ENCODE peak calls at places on chromosomes 3 and 15, in seven cellular contexts. G is GM12878; S is CD8-positive, alpha-beta memory T cell; A is thoracic aorta; Q is substantia nigra; L is HCT116; K is RWPE1. X is an unnamed sample.

GRCh38 chr3:119323401-119324107 is 29.4 kb downstream of the ARHGAP31 start:
- DNase-seq in G (no peak), S (no peak), A (no peak), Q (no peak), L (no peak), K (no peak), X (no peak)

GRCh38 chr15:93217343-93217742 is 128.3 kb upstream of the RGMA start:
- DNase-seq in G (no peak), S (no peak), A (no peak), Q (no peak), L (no peak), K (no peak), X (no peak)

GRCh38 chr3:129623447-129624118 is 17.1 kb upstream of the PLXND1 start:
- DNase-seq in G (no peak), S (no peak), A (no peak), Q (no peak), L (no peak), K (no peak), X (no peak)

GRCh38 chr15:90561344-90562244 is 31.9 kb downstream of the CRTC3 start:
- DNase-seq in G (no peak), S (peak; percentile 35), A (no peak), Q (no peak), L (no peak), K (no peak), X (no peak)

GRCh38 chr3:169812124-169812843 is 386 bp upstream of the LRRIQ4 start:
- DNase-seq in G (peak; percentile 5), S (peak; percentile 48), A (no peak), Q (peak; percentile 39), L (no peak), K (peak; percentile 20), X (no peak)

GRCh38 chr15:87973456-87974215 is 282.9 kb downstream of the NTRK3 start:
- DNase-seq in G (no peak), S (no peak), A (no peak), Q (no peak), L (no peak), K (no peak), X (peak; percentile 8)

GRCh38 chr3:188326111-188326510 is 172.2 kb downstream of the LPP start:
- DNase-seq in G (no peak), S (no peak), A (no peak), Q (no peak), L (no peak), K (no peak), X (no peak)

GRCh38 chr3:100561459-100562158 is 47.8 kb upstream of the ADGRG7 start:
- DNase-seq in G (no peak), S (no peak), A (no peak), Q (no peak), L (no peak), K (peak; percentile 14), X (no peak)

GRCh38 chr3:23821858-23822257 is 16.1 kb downstream of the UBE2E1 start:
- DNase-seq in G (no peak), S (no peak), A (no peak), Q (no peak), L (no peak), K (no peak), X (no peak)

GRCh38 chr15:92745845-92746271 is 90.3 kb upstream of the FAM174B start:
- DNase-seq in G (no peak), S (no peak), A (no peak), Q (no peak), L (no peak), K (no peak), X (no peak)

GRCh38 chr15:66101715-66102395 is 151.7 kb downstream of the MEGF11 start:
- DNase-seq in G (no peak), S (no peak), A (no peak), Q (no peak), L (no peak), K (no peak), X (no peak)

GRCh38 chr3:126835472-126836219 is 131.6 kb downstream of the CHCHD6 start:
- DNase-seq in G (no peak), S (no peak), A (no peak), Q (no peak), L (no peak), K (peak; percentile 26), X (no peak)

GRCh38 chr15:98515186-98515585 is 133.2 kb upstream of the IGF1R start:
- DNase-seq in G (no peak), S (no peak), A (no peak), Q (no peak), L (no peak), K (no peak), X (no peak)

GRCh38 chr3:68007621-68008226 is 353.3 kb upstream of the SUCLG2 start:
- DNase-seq in G (no peak), S (peak; percentile 21), A (no peak), Q (no peak), L (no peak), K (no peak), X (no peak)

GRCh38 chr3:16849240-16849639 is 35.5 kb upstream of the PLCL2 start:
- DNase-seq in G (no peak), S (peak; percentile 70), A (peak; percentile 22), Q (no peak), L (no peak), K (no peak), X (no peak)

GRCh38 chr3:135915206-135915605 is 50.3 kb upstream of the PPP2R3A start:
- DNase-seq in G (no peak), S (no peak), A (no peak), Q (no peak), L (no peak), K (no peak), X (no peak)

GRCh38 chr15:31953573-31953972 is 76.7 kb upstream of the CHRNA7 start:
- DNase-seq in G (no peak), S (no peak), A (no peak), Q (no peak), L (no peak), K (no peak), X (no peak)

GRCh38 chr3:181868576-181868975 is 156.9 kb downstream of the SOX2 start:
- DNase-seq in G (no peak), S (no peak), A (no peak), Q (no peak), L (peak; percentile 4), K (no peak), X (no peak)

DNA sequence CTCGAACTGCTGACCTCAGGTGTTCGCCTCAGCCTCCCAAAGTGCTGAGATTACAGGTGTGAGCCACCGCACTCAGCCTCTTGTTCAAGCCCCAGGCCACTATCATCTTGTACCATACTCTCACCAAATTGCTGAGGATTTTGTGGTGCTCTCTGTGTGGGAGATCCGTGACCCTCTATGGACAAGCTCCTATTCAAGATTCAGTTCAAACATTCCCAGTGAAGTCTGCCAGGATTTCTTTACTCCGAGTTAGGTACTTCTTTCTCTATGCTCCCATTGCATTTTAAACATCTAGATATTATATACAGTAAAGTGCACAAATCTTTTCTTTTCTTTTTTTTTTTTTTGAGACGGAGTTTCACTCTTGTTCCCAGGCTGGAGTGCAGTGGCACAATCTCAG is 856 bp upstream of the TM4SF19 start:
- DNase-seq in G (no peak), S (no peak), A (no peak), Q (no peak), L (no peak), K (no peak), X (no peak)
- H3K27ac ChIP-seq in G (no peak overlapping the region), S (peak overlapping the region; percentile 88), A (no peak overlapping the region), Q (no peak overlapping the region), L (peak overlapping the region; percentile 72), K (peak overlapping the region; percentile 90), X (peak overlapping the region; percentile 67)

GRCh38 chr15:51931016-51931415 is 40.6 kb downstream of the LEO1 start:
- DNase-seq in G (no peak), S (no peak), A (no peak), Q (no peak), L (no peak), K (no peak), X (no peak)

GRCh38 chr15:51926808-51927207 is 44.8 kb downstream of the LEO1 start:
- DNase-seq in G (no peak), S (no peak), A (no peak), Q (no peak), L (no peak), K (no peak), X (no peak)

GRCh38 chr15:51936119-51936478 is 35.5 kb downstream of the LEO1 start:
- DNase-seq in G (no peak), S (no peak), A (no peak), Q (no peak), L (no peak), K (no peak), X (no peak)

GRCh38 chr15:51935466-51936118 is 36.0 kb downstream of the LEO1 start:
- DNase-seq in G (peak; percentile 60), S (no peak), A (no peak), Q (no peak), L (no peak), K (no peak), X (no peak)

GRCh38 chr15:51931638-51932037 is 39.9 kb downstream of the LEO1 start:
- DNase-seq in G (no peak), S (no peak), A (no peak), Q (no peak), L (no peak), K (peak; percentile 33), X (peak; percentile 41)
- H3K27ac ChIP-seq in G (no peak overlapping the region), S (no peak overlapping the region), A (no peak overlapping the region), Q (no peak overlapping the region), L (no peak overlapping the region), K (peak overlapping the region; percentile 45), X (peak overlapping the region; percentile 34)

DNA sequence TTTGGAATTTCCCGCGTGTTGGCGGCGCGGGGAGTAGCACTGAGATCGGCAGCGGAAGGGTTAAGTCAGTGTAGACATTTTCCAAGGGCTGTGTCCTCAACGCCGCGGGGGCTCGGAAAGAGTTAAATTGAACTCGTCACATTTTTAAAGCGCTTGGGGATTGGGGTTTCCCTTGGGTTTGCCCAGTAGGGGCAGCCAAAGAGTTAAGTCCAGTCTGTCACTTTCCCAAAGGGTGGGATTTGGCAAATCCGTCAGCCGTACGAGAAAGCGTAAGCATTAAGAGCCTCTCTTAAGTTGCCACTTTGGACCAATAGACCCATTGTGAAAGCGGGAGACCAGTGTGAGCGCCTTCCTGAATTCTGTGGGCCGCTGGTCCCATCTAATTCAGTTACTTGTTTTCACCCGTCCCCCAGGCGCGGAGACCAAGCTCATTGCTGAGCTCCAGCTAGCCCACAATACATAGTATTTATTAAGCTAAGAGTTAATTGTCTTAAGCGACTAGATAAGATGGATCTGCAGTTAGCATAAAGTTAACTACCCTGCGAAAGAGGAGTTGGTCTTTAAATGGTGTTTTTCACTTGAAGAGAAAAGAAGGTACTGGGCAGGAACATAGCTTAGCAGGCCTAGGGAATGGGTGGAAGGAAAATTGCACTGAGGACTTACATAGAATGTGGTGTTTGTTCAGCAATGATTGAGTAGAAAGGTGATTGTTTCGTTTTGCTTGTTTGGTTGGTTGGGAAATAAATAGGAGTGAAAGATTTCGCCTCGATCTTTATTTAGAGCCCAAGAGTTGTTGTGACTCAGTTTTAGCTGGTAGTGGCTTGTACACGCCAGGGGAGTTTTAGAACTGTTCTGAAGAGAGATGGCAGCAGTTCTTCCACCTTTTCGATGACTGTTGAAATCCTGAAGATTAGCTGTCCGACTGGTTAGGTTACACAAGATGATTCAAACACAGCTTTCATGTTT is 932 bp downstream of the ARL8B start:
- DNase-seq in G (no peak), S (peak; percentile 48), A (no peak), Q (no peak), L (no peak), K (peak; percentile 60), X (peak; percentile 94)
- H3K27ac ChIP-seq in G (peak overlapping the region; percentile 78), S (peak overlapping the region; percentile 90), A (peak overlapping the region; percentile 83), Q (peak overlapping the region; percentile 88), L (peak overlapping the region; percentile 65), K (peak overlapping the region; percentile 89), X (peak overlapping the region; percentile 93)

GRCh38 chr3:184011937-184012889 is 5.5 kb downstream of the ABCC5 start:
- DNase-seq in G (no peak), S (no peak), A (no peak), Q (no peak), L (no peak), K (no peak), X (no peak)
- H3K27ac ChIP-seq in G (no peak overlapping the region), S (no peak overlapping the region), A (no peak overlapping the region), Q (no peak overlapping the region), L (no peak overlapping the region), K (no peak overlapping the region), X (no peak overlapping the region)

X was measured in epithelial cell of prostate.